ENCODE peak calls at places on chromosome 10, in eight cellular contexts. E, F, Q, Z, K, T, H and X are unnamed samples.

GRCh38 chr10:69360485-69361302 is 56.0 kb downstream of the TACR2 start:
- DNase-seq in E (no peak), F (no peak), Q (no peak), Z (no peak), K (no peak), T (no peak), H (no peak), X (no peak)

GRCh38 chr10:60524541-60524940 is 134.9 kb upstream of the ANK3 start:
- DNase-seq in E (no peak), F (no peak), Q (no peak), Z (no peak), K (no peak), T (no peak), H (no peak), X (no peak)

GRCh38 chr10:110852255-110852896 is 19.4 kb upstream of the PDCD4 start:
- DNase-seq in E (peak; percentile 13), F (no peak), Q (peak; percentile 85), Z (peak; percentile 59), K (no peak), T (no peak), H (no peak), X (no peak)

GRCh38 chr10:15325243-15326002 is 45.7 kb downstream of the FAM171A1 start:
- DNase-seq in E (no peak), F (no peak), Q (peak; percentile 61), Z (no peak), K (no peak), T (peak; percentile 69), H (no peak), X (no peak)

GRCh38 chr10:47257396-47258120 is 42.4 kb upstream of the GDF10 start:
- DNase-seq in E (no peak), F (no peak), Q (no peak), Z (no peak), K (no peak), T (no peak), H (peak; percentile 16), X (peak; percentile 45)

GRCh38 chr10:50992972-50993766 is 81.1 kb upstream of the PRKG1 start:
- DNase-seq in E (no peak), F (no peak), Q (no peak), Z (no peak), K (peak; percentile 7), T (no peak), H (no peak), X (no peak)

GRCh38 chr10:72821606-72822005 is 71.9 kb upstream of the OIT3 start:
- DNase-seq in E (no peak), F (no peak), Q (no peak), Z (no peak), K (no peak), T (no peak), H (no peak), X (no peak)

GRCh38 chr10:30502266-30503058 is 68.5 kb downstream of the MAP3K8 start:
- DNase-seq in E (no peak), F (no peak), Q (no peak), Z (no peak), K (no peak), T (peak; percentile 80), H (no peak), X (no peak)

GRCh38 chr10:12949248-12949647 is 52.3 kb downstream of the CCDC3 start:
- DNase-seq in E (peak; percentile 53), F (no peak), Q (peak; percentile 3), Z (no peak), K (no peak), T (peak; percentile 19), H (no peak), X (no peak)

DNA sequence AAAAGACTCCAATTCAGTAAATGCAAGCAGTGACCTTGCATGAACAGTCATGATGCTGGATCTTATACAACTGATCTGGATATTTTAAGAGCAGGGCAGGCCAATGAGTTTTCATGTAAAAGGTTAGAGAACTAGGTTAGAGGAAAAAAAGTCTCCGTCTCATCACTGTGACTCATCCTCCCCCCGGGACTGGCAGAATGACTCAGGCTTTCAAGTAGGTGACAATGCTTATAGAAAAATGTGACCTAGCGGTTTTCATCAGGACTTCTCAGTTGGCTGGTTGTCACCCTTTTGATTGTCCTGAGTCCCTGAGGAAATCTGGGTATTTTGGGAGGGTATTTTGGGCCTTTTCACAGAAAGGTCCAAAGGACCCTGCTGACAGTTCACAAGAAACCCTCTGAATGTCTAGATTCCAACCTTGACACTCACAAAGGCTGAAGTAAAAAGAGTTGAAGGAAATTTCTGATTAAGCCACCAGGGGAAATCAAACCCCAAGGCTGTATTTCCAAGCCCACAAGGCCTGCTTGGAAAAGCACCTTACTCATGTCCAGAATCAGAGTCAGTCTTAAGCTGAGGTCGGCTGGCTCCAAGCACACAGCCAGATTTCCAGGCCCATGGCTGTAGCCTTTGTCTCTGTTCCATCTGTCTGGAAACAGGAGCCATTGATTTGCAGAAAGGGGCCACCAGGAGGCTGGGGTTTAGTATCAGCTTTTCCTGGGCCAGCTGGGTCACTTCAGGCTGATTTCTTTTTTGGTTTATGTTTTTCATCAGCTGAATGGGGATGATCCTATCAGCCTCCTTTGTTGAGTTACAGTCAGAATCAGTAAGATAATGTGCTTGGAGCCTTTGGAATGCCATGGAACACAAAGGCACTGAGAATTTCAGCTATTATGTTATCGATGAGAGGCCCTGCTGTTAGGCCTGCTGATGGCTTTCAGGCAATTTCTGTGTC is 226.4 kb upstream of the HABP2 start:
- DNase-seq in E (peak; percentile 43), F (peak; percentile 47), Q (peak; percentile 88), Z (peak; percentile 29), K (peak; percentile 39), T (peak; percentile 63), H (peak; percentile 42), X (peak; percentile 31)
- H3K27ac ChIP-seq in E (no peak overlapping the region), F (no peak overlapping the region), Q (peak overlapping the region; percentile 30), Z (no peak overlapping the region), K (peak overlapping the region; percentile 68), T (no peak overlapping the region), H (no peak overlapping the region), X (no peak overlapping the region)

DNA sequence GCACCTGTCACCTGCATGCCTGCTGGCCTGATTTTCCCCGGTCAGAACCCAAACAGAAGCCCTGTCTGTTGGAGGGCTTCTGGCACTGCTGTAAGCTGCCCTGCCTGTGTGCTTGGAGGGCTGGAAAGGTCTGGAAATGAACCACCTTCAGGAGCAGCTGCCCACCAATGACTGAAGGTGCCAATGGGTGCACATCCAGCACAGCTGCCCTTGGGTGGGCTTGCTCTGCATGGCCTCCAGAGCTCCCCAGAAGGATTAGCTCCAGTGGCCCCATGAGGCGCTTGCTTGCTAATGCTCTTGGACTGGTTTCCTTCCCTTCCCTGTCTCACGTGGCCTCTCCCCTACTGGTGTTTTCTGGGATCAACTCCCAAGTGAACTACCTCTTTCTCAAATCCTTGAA is 43.2 kb downstream of the WDFY4 start:
- DNase-seq in E (no peak), F (no peak), Q (no peak), Z (no peak), K (no peak), T (no peak), H (no peak), X (no peak)
- TF ChIP-seq REST in E (no peak), F (no peak), Q (no peak), Z (no peak), K (no peak), T (no peak), H (no peak), X (no peak)

GRCh38 chr10:3242251-3242650 is 69.7 kb upstream of the PITRM1 start:
- DNase-seq in E (no peak), F (no peak), Q (no peak), Z (no peak), K (no peak), T (no peak), H (no peak), X (no peak)

GRCh38 chr10:3239066-3239919 is 66.7 kb upstream of the PITRM1 start:
- DNase-seq in E (peak; percentile 75), F (peak; percentile 39), Q (peak; percentile 45), Z (peak; percentile 28), K (peak; percentile 81), T (peak; percentile 57), H (no peak), X (no peak)

GRCh38 chr10:3238115-3238871 is 65.7 kb upstream of the PITRM1 start:
- DNase-seq in E (no peak), F (no peak), Q (no peak), Z (no peak), K (no peak), T (no peak), H (no peak), X (no peak)

GRCh38 chr10:3239920-3240909 is 67.6 kb upstream of the PITRM1 start:
- DNase-seq in E (no peak), F (no peak), Q (no peak), Z (no peak), K (no peak), T (no peak), H (no peak), X (no peak)

DNA sequence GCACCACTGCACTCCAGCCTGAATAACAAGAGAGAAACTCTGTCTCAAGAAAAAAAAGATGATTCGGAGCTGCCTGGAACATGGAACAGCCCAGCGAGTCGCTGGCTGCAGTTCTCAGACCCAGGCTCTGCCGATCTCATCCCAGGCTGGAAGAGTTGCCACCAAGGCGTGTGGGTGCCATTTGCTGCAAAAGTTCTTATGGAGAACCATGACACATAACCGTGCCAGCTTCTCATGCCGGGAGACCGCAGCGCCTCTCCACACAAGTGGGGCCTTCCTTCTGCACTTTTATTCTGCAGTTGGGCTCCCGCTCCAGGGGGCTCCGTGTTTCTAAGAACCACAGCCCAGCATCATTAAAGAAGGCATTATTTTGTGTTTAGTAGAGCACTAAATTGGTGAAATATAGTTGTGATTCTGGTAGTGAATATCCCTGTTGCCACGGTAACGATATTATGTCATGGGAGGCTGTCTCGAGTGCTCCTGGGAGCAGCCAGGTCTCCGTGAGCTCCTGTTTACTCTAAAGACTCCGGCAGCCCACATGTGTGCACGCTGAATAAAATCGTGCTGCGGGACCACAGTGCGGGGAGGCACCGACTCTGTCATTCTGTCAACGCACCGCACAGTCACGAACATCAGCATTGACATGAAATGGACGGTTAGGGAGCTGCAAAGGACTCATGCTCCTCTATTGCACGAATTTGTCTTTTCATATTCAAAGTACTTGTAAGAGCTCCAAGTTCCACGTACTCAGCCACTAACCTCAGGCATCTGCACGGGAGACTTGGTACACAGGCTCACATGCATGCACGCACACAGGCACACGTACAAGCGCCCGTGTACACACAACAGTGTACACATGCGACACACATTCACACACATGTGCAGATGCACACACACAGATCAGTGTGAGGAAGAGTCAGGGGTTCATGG is 68.8 kb upstream of the PITRM1 start:
- DNase-seq in E (no peak), F (no peak), Q (no peak), Z (no peak), K (no peak), T (no peak), H (no peak), X (no peak)
- TF ChIP-seq POLR2AphosphoS5 in E (no peak), F (no peak), Q (no peak), Z (no peak), K (no peak), T (no peak), H (no peak), X (no peak)

DNA sequence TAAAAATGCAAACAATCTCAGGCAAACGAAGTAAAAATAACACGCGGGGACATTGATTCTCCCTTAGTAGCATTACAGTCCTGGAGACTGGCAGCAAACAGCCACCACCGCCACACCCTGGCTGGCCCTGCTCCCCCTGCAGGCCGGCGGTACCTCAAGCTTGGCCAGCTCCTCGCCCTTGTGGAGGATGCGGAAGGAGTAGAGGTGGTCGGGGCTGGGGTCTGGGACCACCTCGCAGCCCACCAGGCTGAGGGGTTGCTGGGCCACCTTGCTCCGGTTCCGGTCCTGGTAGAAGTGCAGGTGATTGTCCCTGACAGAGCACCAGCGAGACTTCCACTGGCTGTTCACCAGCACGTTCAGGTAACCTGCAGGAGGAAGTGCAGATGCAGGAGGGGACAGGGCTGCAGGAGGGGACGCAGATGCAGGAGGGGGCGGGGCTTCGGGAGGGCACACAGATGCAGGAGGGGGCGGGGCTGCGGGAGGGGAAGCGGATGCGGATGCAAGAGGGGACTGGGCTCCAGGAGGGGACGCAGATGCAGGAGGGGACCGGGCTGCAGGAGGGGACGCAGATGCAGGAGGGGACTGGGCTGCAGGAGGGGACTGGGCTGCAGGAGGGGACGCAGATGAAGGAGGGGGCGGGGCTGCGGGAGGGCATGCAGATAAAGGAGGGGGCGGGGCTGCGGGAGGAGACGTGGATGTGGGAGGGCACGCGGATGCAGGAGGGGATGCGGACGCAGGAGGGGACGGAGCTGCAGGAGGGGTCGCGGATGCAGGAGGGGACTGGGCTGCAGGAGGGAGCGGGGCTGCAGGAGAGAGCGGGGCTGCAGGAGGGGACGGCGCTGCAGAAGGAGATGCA is 65.7 kb downstream of the VWA2 start:
- DNase-seq in E (peak; percentile 93), F (no peak), Q (no peak), Z (no peak), K (peak; percentile 90), T (no peak), H (no peak), X (peak; percentile 38)
- H3K27ac ChIP-seq in E (no peak overlapping the region), F (peak overlapping the region; percentile 74), Q (peak overlapping the region; percentile 13), Z (no peak overlapping the region), K (peak overlapping the region; percentile 60), T (no peak overlapping the region), H (no peak overlapping the region), X (no peak overlapping the region)